ENCODE peak calls at places on chromosomes 13 and 19, in seven cellular contexts. T is upper lobe of right lung, Y is esophagus squamous epithelium, X is heart right ventricle, P is kidney epithelial cell, J is right atrium auricular region, V is uterus. O is an unnamed sample. For H3K36me3, the result is how much of the 10 kb centered on the place peaks cover.

GRCh38 chr13:43023244-43023931 is at the start of gene DNAJC15:
- DNase-seq in P (no peak), J (peak), Y (peak), X (peak), V (peak), T (peak), O (peak)

GRCh38 chr13:109697936-109698335 is 88.4 kb downstream of the IRS2 start:
- DNase-seq in Y (no peak), J (no peak), X (no peak), P (no peak), V (no peak), T (no peak), O (no peak)

GRCh38 chr19:850221-850978 is 1.7 kb upstream of the ELANE start:
- DNase-seq in X (peak), T (peak), P (no peak), V (peak), J (peak), Y (no peak), O (no peak)

GRCh38 chr19:30084390-30084819 is 142.4 kb downstream of the URI1 start:
- DNase-seq in X (peak), J (no peak), P (no peak), Y (no peak), V (no peak), T (peak), O (no peak)

GRCh38 chr19:40280608-40281221 is 4.4 kb downstream of the AKT2 start:
- DNase-seq in P (no peak), J (no peak), X (no peak), T (no peak), Y (no peak), V (no peak), O (no peak)

GRCh38 chr19:30710721-30711120 is 338.5 kb downstream of the ZNF536 start:
- DNase-seq in X (no peak), V (no peak), Y (no peak), P (no peak), T (no peak), J (no peak), O (no peak)

GRCh38 chr19:55441319-55441691 is 1.8 kb downstream of the SHISA7 start:
- DNase-seq in T (no peak), P (no peak), J (no peak), Y (no peak), V (no peak), X (no peak), O (no peak)

GRCh38 chr19:5269279-5269678 is 71.3 kb downstream of the PTPRS start:
- DNase-seq in J (no peak), V (no peak), X (no peak), P (no peak), T (no peak), Y (no peak), O (no peak)

GRCh38 chr19:50659318-50660082 is 10.3 kb downstream of the C19orf81 start:
- DNase-seq in V (no peak), J (no peak), Y (no peak), T (no peak), P (no peak), X (no peak), O (no peak)

GRCh38 chr13:94656766-94657165 is 55.1 kb downstream of the GPR180 start:
- DNase-seq in Y (no peak), T (no peak), P (peak), V (no peak), X (no peak), J (no peak), O (no peak)

GRCh38 chr13:72295173-72295572 is 428.2 kb upstream of the DACH1 start:
- DNase-seq in V (no peak), X (no peak), Y (no peak), T (no peak), P (no peak), J (no peak), O (no peak)

GRCh38 chr19:39126593-39127187 is 1.1 kb downstream of the PAK4 start:
- DNase-seq in P (peak), J (no peak), V (no peak), X (no peak), T (no peak), Y (no peak), O (no peak)

GRCh38 chr19:39386557-39386956 is 4.3 kb downstream of the PAF1 start:
- DNase-seq in X (no peak), T (no peak), Y (no peak), J (no peak), V (no peak), P (no peak), O (no peak)

GRCh38 chr19:40603719-40604646 is 2.8 kb downstream of the LTBP4 start:
- DNase-seq in Y (peak), T (peak), V (peak), X (peak), P (peak), J (peak), O (peak)

GRCh38 chr19:33859016-33859415 is 62.3 kb downstream of the KCTD15 start:
- DNase-seq in P (no peak), X (no peak), J (no peak), V (no peak), Y (no peak), T (no peak), O (no peak)

GRCh38 chr13:41122838-41123237 is 9.8 kb downstream of the KBTBD6 start:
- DNase-seq in J (no peak), X (no peak), Y (no peak), V (no peak), P (no peak), T (no peak), O (no peak)

GRCh38 chr19:39113199-39113598 is 12.4 kb upstream of the PAK4 start:
- DNase-seq in Y (no peak), P (no peak), X (no peak), J (no peak), T (no peak), V (no peak), O (no peak)

GRCh38 chr19:41739361-41739760 is 16.0 kb upstream of the CEACAM6 start:
- DNase-seq in P (no peak), T (no peak), Y (no peak), X (no peak), J (no peak), V (no peak), O (no peak)

GRCh38 chr13:79398915-79399314 is 7.1 kb downstream of the RBM26 start:
- DNase-seq in Y (no peak), J (no peak), X (no peak), T (no peak), V (no peak), P (no peak), O (no peak)

GRCh38 chr13:94332360-94333040 is 147.0 kb downstream of the DCT start:
- DNase-seq in T (no peak), V (no peak), P (no peak), X (no peak), J (no peak), Y (no peak), O (no peak)

GRCh38 chr19:41175825-41176734 is 16.9 kb upstream of the CYP2S1 start:
- DNase-seq in V (no peak), X (no peak), T (peak), J (no peak), Y (no peak), P (peak), O (no peak)

GRCh38 chr13:49784886-49785570 is 7.5 kb downstream of the KPNA3 start:
- DNase-seq in V (no peak), T (no peak), X (no peak), Y (no peak), J (no peak), P (no peak), O (no peak)

GRCh38 chr19:44499559-44499958 is 763 bp downstream of the ZNF180 start:
- DNase-seq in T (no peak), J (no peak), Y (no peak), X (no peak), P (no peak), V (no peak), O (no peak)

GRCh38 chr19:43534811-43535761 is 2.1 kb downstream of the ZNF575 start:
- DNase-seq in Y (no peak), T (peak), X (peak), J (peak), V (peak), P (no peak), O (peak)

GRCh38 chr13:89688908-89689307 is 1658.6 kb upstream of the MIR17HG start:
- DNase-seq in J (no peak), Y (no peak), X (peak), T (peak), V (no peak), P (no peak), O (no peak)

GRCh38 chr19:34733266-34733825 is 697 bp upstream of the ZNF181 start:
- DNase-seq in P (no peak), V (no peak), J (peak), Y (no peak), X (no peak), T (no peak), O (no peak)

GRCh38 chr13:79589605-79590511 is 108.9 kb downstream of the NDFIP2 start:
- DNase-seq in T (no peak), J (no peak), V (no peak), X (no peak), P (no peak), Y (no peak), O (no peak)

DNA sequence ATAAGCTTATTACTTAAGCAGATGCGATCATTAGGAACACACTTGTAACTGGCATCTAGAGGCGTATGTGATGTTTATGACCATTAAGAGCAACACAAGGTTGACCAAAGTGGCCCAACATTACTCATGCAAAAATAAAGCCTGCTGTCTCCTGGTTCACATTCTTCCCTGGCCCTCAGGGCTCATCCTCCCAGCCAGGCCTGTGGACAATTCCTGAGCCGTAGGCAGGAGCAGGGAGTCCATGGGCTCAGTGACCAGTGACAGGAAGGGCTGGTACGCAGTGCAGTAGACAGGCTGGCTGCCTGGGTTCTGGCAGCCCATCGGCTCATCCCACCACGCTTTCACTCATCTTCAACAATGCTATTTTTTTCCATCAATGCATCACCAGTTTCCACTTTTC is 106.0 kb downstream of the STK24 start:
- DNase-seq in P (no peak), V (no peak), X (no peak), J (no peak), Y (no peak), T (no peak), O (no peak)
- H3K4me3 ChIP-seq in P (no peak), V (no peak), X (no peak), J (no peak), Y (no peak), T (no peak), O (no peak)

GRCh38 chr19:18576383-18576782 is 4.7 kb downstream of the UBA52 start:
- DNase-seq in V (no peak), X (no peak), P (no peak), J (no peak), T (no peak), Y (no peak), O (no peak)

GRCh38 chr19:18568367-18568766 is 3.3 kb upstream of the UBA52 start:
- DNase-seq in P (no peak), V (no peak), Y (no peak), J (no peak), T (no peak), X (no peak), O (no peak)

GRCh38 chr19:18574691-18575291 is 3.1 kb downstream of the UBA52 start:
- DNase-seq in T (no peak), P (no peak), Y (no peak), V (no peak), J (no peak), X (no peak), O (no peak)

GRCh38 chr19:18566953-18567352 is 4.7 kb upstream of the UBA52 start:
- DNase-seq in Y (no peak), P (no peak), J (no peak), V (no peak), X (no peak), T (no peak), O (no peak)

DNA sequence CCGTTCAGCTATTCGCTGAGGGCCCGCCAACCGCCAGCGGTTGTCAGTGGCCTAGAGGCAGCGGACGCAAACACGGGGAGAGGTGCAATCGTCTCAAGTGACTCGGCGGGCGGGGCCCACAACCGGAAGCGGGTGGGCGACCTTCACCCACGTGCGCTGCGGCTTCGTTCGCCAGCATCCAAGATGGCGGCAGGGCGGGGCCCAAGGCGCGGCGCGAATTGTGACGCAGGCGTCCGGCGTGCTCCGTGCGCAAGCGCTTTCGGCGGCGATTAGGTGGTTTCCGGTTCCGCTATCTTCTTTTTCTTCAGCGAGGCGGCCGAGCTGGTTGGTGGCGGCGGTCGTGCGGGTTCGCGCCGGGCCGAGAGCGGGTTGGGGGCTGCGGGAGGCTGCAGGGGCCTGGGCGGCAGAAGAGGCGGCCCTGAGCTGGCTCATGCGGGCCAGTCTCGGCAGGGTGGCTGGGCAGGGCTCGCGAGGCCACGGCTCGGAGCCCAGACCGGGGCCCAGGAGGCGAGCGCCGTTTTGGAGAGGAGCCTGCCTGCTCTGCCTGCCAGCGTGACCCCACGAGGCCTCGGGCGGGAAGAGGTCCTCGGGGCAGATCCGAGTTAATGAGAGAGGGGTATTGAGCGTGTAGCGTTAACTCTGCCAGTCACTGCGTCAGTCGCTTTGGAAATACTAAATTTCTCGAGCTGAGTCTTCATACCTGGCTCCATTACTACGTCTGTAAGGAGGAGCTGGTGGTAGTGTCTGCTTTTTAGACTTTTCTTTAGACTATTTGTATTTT is at the start of gene UBA52:
- DNase-seq in J (peak), Y (peak), T (peak), V (peak), P (peak), X (peak), O (peak)
- TF ChIP-seq CTCF in J (no peak), Y (peak), T (no peak), V (no peak), P (no peak), X (no peak), O (no peak)

GRCh38 chr19:8461376-8461775 is 16.6 kb downstream of the HNRNPM start:
- DNase-seq in T (no peak), X (no peak), Y (no peak), J (no peak), V (no peak), P (no peak), O (no peak)
- H3K36me3 ChIP-seq in T (under half), X (under half), Y (under half), J (under half), V (under half), P (under half), O (under half)

GRCh38 chr13:23044906-23045305 is 135.9 kb upstream of the SGCG start:
- DNase-seq in J (no peak), P (no peak), Y (no peak), V (no peak), X (no peak), T (no peak), O (no peak)

GRCh38 chr13:23050126-23050525 is 130.7 kb upstream of the SGCG start:
- DNase-seq in V (no peak), T (no peak), X (no peak), J (no peak), Y (no peak), P (no peak), O (no peak)
- H3K4me3 ChIP-seq in V (no peak), T (no peak), X (no peak), J (no peak), Y (no peak), P (no peak), O (no peak)

O was measured in GM06990.